ENCODE peak calls at places on chromosome 22, in eight cellular contexts. P is RWPE2; V is HCT116; S is effector memory CD4-positive, alpha-beta T cell; E is esophagus squamous epithelium; O is HAP-1; W is K562; L is hepatocyte. B is an unnamed sample.

GRCh38 chr22:43436536-43437267 is 24.9 kb downstream of the MPPED1 start:
- DNase-seq in P (no peak), V (no peak), S (no peak), E (no peak), O (no peak), W (no peak), L (no peak), B (no peak)

GRCh38 chr22:33112606-33113005 is 54.4 kb upstream of the SYN3 start:
- DNase-seq in P (no peak), V (no peak), S (no peak), E (no peak), O (no peak), W (no peak), L (no peak), B (peak; percentile 20)

GRCh38 chr22:38298312-38299000 is 18.8 kb downstream of the CSNK1E start:
- DNase-seq in P (peak; percentile 99), V (peak; percentile 58), S (no peak), E (no peak), O (no peak), W (no peak), L (peak; percentile 75), B (peak; percentile 97)

GRCh38 chr22:31337178-31337577 is 9.0 kb downstream of the PATZ1 start:
- DNase-seq in P (peak; percentile 80), V (no peak), S (no peak), E (no peak), O (no peak), W (no peak), L (peak; percentile 65), B (no peak)

GRCh38 chr22:20885557-20886323 is 26.9 kb downstream of the SNAP29 start:
- DNase-seq in P (peak; percentile 72), V (peak; percentile 58), S (peak; percentile 3), E (no peak), O (peak; percentile 47), W (peak; percentile 98), L (peak; percentile 88), B (peak; percentile 92)

GRCh38 chr22:31085493-31085824 is 4.3 kb downstream of the SMTN start:
- DNase-seq in P (peak; percentile 49), V (no peak), S (no peak), E (no peak), O (peak; percentile 36), W (no peak), L (peak; percentile 26), B (no peak)

GRCh38 chr22:36817429-36817783 is 571 bp upstream of the PVALB start:
- DNase-seq in P (no peak), V (no peak), S (no peak), E (no peak), O (no peak), W (no peak), L (no peak), B (no peak)

GRCh38 chr22:31448382-31448781 is 41.3 kb downstream of the EIF4ENIF1 start:
- DNase-seq in P (no peak), V (no peak), S (no peak), E (no peak), O (no peak), W (no peak), L (no peak), B (no peak)

GRCh38 chr22:22343603-22344276 is 99.2 kb downstream of the VPREB1 start:
- DNase-seq in P (no peak), V (no peak), S (no peak), E (no peak), O (no peak), W (no peak), L (peak; percentile 25), B (no peak)

GRCh38 chr22:27513021-27513420 is 288.5 kb downstream of the MN1 start:
- DNase-seq in P (no peak), V (no peak), S (no peak), E (no peak), O (no peak), W (no peak), L (no peak), B (no peak)

GRCh38 chr22:45880091-45880651 is 96.8 kb downstream of the WNT7B start:
- DNase-seq in P (no peak), V (no peak), S (no peak), E (no peak), O (no peak), W (no peak), L (no peak), B (no peak)

GRCh38 chr22:22520020-22520656 is at the start of gene ZNF280A:
- DNase-seq in P (no peak), V (peak; percentile 51), S (no peak), E (no peak), O (no peak), W (peak; percentile 98), L (peak; percentile 19), B (no peak)

GRCh38 chr22:42304021-42304790 is 33.8 kb upstream of the TCF20 start:
- DNase-seq in P (no peak), V (no peak), S (no peak), E (no peak), O (no peak), W (no peak), L (peak; percentile 47), B (peak; percentile 21)

GRCh38 chr22:50620861-50621490 is 7.0 kb downstream of the ARSA start:
- DNase-seq in P (no peak), V (no peak), S (peak; percentile 66), E (no peak), O (no peak), W (no peak), L (no peak), B (no peak)

GRCh38 chr22:17820879-17821439 is 46.7 kb upstream of the BID start:
- DNase-seq in P (no peak), V (no peak), S (no peak), E (no peak), O (no peak), W (peak; percentile 58), L (no peak), B (no peak)

GRCh38 chr22:50630376-50630775 is 2.4 kb upstream of the ARSA start:
- DNase-seq in P (no peak), V (no peak), S (no peak), E (no peak), O (no peak), W (no peak), L (no peak), B (no peak)

GRCh38 chr22:48336339-48337060 is 1491.2 kb downstream of the BRD1 start:
- DNase-seq in P (no peak), V (no peak), S (no peak), E (no peak), O (no peak), W (no peak), L (no peak), B (no peak)
- H3K9me3 ChIP-seq in P (no peaks in the 10 kb centered on the region), V (no peaks in the 10 kb centered on the region), S (no peaks in the 10 kb centered on the region), E (no peaks in the 10 kb centered on the region), O (no peaks in the 10 kb centered on the region), W (no peaks in the 10 kb centered on the region), L (no peaks in the 10 kb centered on the region), B (no peaks in the 10 kb centered on the region)

GRCh38 chr22:29267462-29267857 is 321 bp downstream of the RHBDD3 start:
- DNase-seq in P (no peak), V (no peak), S (no peak), E (no peak), O (no peak), W (no peak), L (no peak), B (no peak)

GRCh38 chr22:29265929-29266328 is 1.9 kb downstream of the RHBDD3 start:
- DNase-seq in P (no peak), V (no peak), S (no peak), E (no peak), O (no peak), W (no peak), L (no peak), B (no peak)

GRCh38 chr22:29267858-29268510 is at the start of the genes EWSR1 and RHBDD3:
- DNase-seq in P (peak; percentile 96), V (peak; percentile 94), S (peak; percentile 90), E (peak; percentile 74), O (peak; percentile 87), W (peak; percentile 81), L (peak; percentile 97), B (peak; percentile 96)

GRCh38 chr22:29265306-29265705 is 2.5 kb downstream of the RHBDD3 start:
- DNase-seq in P (no peak), V (no peak), S (no peak), E (no peak), O (no peak), W (no peak), L (no peak), B (no peak)

DNA sequence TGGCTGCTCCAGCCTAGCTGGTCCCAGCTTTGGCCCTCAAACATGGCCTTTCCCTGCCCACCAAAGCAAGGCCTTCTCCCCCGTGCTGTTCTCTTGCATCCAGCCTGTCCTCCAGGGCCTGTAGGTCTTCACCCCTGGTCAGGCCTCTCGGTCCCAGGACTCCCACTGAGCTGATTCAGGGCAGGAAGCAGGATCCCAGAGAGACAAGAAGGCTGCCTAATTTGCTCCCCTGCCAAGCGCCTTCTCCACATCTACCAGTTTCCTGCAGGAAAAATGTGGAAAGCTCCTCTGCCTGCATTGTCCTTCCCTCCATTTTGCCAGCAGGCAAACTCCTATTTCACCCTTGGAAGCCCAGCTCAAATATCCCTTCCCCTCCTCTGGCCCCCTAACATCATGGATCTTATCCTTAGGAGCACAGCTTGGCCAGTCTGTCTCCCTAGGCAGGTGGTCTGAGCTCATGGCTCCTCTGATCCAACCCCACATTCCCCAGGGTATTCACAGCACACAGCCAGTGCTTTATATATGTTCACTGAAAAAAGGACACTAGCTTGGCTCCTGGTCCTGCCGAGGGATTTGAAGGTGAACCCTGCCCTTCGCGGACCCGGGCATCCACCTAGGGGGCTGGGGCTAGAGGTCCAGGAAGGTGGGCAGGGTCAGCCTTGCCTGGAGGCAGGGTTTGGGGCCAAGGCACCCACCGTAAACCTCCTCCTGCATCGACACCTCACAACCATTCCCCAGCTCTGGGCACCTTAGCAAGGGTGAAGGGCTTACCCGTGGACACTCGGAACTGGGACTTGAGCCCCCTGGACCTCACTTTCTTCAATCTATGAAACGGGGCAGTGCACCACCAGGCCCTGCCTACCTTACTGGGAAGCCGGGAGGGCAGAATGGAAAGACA is 968 bp downstream of the RHBDD3 start:
- DNase-seq in P (no peak), V (no peak), S (no peak), E (no peak), O (no peak), W (no peak), L (no peak), B (peak; percentile 5)
- H3K4me1 ChIP-seq in P (peaks cover 20% of the 10 kb centered on the region), V (peaks cover 31% of the 10 kb centered on the region), S (peaks cover 33% of the 10 kb centered on the region), E (peaks cover 31% of the 10 kb centered on the region), O (peaks cover 24% of the 10 kb centered on the region), W (peaks cover 28% of the 10 kb centered on the region), L (peaks cover 28% of the 10 kb centered on the region), B (peaks cover 25% of the 10 kb centered on the region)

GRCh38 chr22:23895599-23896144 is 1.5 kb downstream of the MIF start:
- DNase-seq in P (no peak), V (no peak), S (no peak), E (no peak), O (no peak), W (no peak), L (no peak), B (no peak)
- H3K4me3 ChIP-seq in P (peak overlapping the region; percentile 65), V (peak overlapping the region; percentile 92), S (peak overlapping the region; percentile 86), E (peak overlapping the region; percentile 73), O (peak overlapping the region; percentile 89), W (peak overlapping the region; percentile 77), L (peak overlapping the region; percentile 89), B (peak overlapping the region; percentile 87)

DNA sequence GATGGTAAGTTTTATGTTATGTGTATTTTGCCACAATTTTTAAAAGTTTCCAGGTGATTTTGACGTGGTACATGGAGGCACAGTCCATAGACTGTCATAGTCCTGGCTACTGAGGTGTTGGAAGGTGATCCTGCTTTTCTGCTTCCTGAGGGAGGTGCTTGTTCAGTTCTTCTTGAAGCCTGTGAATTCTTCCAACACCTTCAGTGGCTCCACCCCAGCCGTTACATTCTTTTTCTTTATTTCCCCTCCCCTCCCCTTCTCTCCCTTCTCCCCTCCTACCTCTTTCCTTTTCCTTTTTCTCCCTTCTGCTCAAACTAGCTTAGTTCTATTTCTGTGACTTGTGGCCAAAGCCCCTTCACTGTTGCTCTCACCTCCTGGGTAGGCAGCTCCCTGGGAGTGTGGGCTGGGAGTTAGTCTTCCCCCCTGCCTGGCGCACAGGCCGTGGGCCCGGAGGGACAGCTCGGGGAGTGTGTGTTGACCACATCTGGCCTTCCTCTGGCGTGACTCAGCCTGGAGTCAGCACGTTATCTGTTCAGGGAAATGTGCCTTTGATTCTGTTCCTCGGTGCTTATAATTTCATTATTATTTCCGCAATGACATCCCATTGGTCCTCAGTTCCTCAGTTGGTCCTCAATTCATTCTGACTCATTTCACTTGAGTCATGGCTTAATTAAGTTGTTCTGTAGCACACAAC is 566.2 kb downstream of the TBC1D22A start:
- DNase-seq in P (no peak), V (peak; percentile 95), S (no peak), E (no peak), O (no peak), W (peak; percentile 18), L (no peak), B (peak; percentile 93)
- H3K9me3 ChIP-seq in P (no peaks in the 10 kb centered on the region), V (no peaks in the 10 kb centered on the region), S (no peaks in the 10 kb centered on the region), E (peaks cover 4% of the 10 kb centered on the region), O (no peaks in the 10 kb centered on the region), W (no peaks in the 10 kb centered on the region), L (no peaks in the 10 kb centered on the region), B (no peaks in the 10 kb centered on the region)

B was measured in cardiac muscle cell.